ENCODE peak calls at places on chromosomes 2 and 18, in five cellular contexts. L is coronary artery, T is endothelial cell of umbilical vein, R is left kidney, G is H4. N is an unnamed sample.

GRCh38 chr2:215751200-215751910 is 262.0 kb downstream of the MREG start:
- DNase-seq in L (no peak), T (no peak), R (no peak), G (peak), N (no peak)

GRCh38 chr2:85309699-85310321 is 18.0 kb downstream of the TGOLN2 start:
- DNase-seq in L (no peak), T (no peak), R (no peak), G (no peak), N (no peak)

GRCh38 chr2:19538411-19538963 is 180.1 kb upstream of the OSR1 start:
- DNase-seq in L (no peak), T (peak), R (no peak), G (peak), N (no peak)

GRCh38 chr2:113132622-113133021 is 5.2 kb downstream of the IL1RN start:
- DNase-seq in L (peak), T (no peak), R (no peak), G (no peak), N (peak)

GRCh38 chr2:33210626-33211025 is 263.9 kb downstream of the LTBP1 start:
- DNase-seq in L (peak), T (peak), R (no peak), G (peak), N (no peak)

GRCh38 chr2:187552959-187553681 is 1.1 kb downstream of the TFPI start:
- DNase-seq in L (no peak), T (peak), R (no peak), G (peak), N (no peak)

GRCh38 chr2:172461591-172462392 is 34.4 kb downstream of the ITGA6 start:
- DNase-seq in L (no peak), T (peak), R (peak), G (peak), N (no peak)

GRCh38 chr2:100733344-100734187 is 86.4 kb upstream of the NPAS2 start:
- DNase-seq in L (no peak), T (peak), R (peak), G (peak), N (peak)

GRCh38 chr18:22563098-22563707 is 145.5 kb upstream of the CTAGE1 start:
- DNase-seq in L (no peak), T (peak), R (peak), G (peak), N (peak)

GRCh38 chr18:55433688-55434087 is 154.3 kb downstream of the TCF4 start:
- DNase-seq in L (no peak), T (no peak), R (peak), G (no peak), N (no peak)

GRCh38 chr18:33666915-33667314 is 88.9 kb downstream of the ASXL3 start:
- DNase-seq in L (no peak), T (no peak), R (peak), G (no peak), N (no peak)

GRCh38 chr2:207352978-207353377 is 176.8 kb upstream of the CREB1 start:
- DNase-seq in L (no peak), T (no peak), R (peak), G (no peak), N (no peak)

GRCh38 chr2:231910771-231911170 is 15.4 kb downstream of the NPPC start:
- DNase-seq in L (no peak), T (no peak), R (no peak), G (no peak), N (no peak)